ENCODE peak calls at places on chromosomes 4 and X, in four cellular contexts. J is prostate gland, Z is stomach, Y is psoas muscle. S is an unnamed sample.
A peak's percentile ranks its signal among the peaks of the same experiment; 100 is the strongest.

GRCh38 chr4:3836802-3837601 is 70.8 kb downstream of the ADRA2C start:
- DNase-seq in Z (no peak), J (no peak), Y (peak; percentile 19), S (no peak)

GRCh38 chr4:181647396-181648107 is 595.6 kb upstream of the TENM3 start:
- DNase-seq in Z (no peak), Y (no peak), J (no peak), S (no peak)

GRCh38 chrX:104972737-104973136 is 247.8 kb downstream of the TEX13A start:
- DNase-seq in Z (no peak), J (no peak), Y (no peak), S (no peak)

GRCh38 chrX:148700021-148700420 is 199.6 kb downstream of the AFF2 start:
- DNase-seq in Z (no peak), Y (no peak), J (no peak), S (no peak)

GRCh38 chr4:106986486-106986885 is 49.6 kb downstream of the DKK2 start:
- DNase-seq in Z (no peak), Y (no peak), J (no peak), S (no peak)

GRCh38 chr4:72767903-72768817 is 199.1 kb upstream of the ADAMTS3 start:
- DNase-seq in J (no peak), Z (no peak), Y (no peak), S (no peak)

GRCh38 chr4:75561789-75562188 is 5.9 kb downstream of the ODAPH start:
- DNase-seq in Z (no peak), Y (no peak), J (no peak), S (no peak)

GRCh38 chr4:118849867-118850812 is 14.2 kb upstream of the SEC24D start:
- DNase-seq in Z (no peak), J (no peak), Y (no peak), S (no peak)

GRCh38 chr4:6435010-6435409 is 37.4 kb downstream of the PPP2R2C start:
- DNase-seq in J (no peak), Z (no peak), Y (no peak), S (no peak)

GRCh38 chr4:74464291-74464690 is 19.4 kb downstream of the AREG start:
- DNase-seq in Z (no peak), Y (no peak), J (no peak), S (no peak)
- H3K4me1 ChIP-seq in Z (no peaks in the 10 kb centered on the region), Y (no peaks in the 10 kb centered on the region), J (no peaks in the 10 kb centered on the region), S (no peaks in the 10 kb centered on the region)

GRCh38 chrX:153600921-153601320 is 2.0 kb upstream of the CCNQ start:
- DNase-seq in Y (no peak), Z (no peak), J (no peak), S (no peak)

GRCh38 chrX:153597351-153597750 is 1.6 kb downstream of the CCNQ start:
- DNase-seq in Z (no peak), J (no peak), Y (no peak), S (no peak)

GRCh38 chrX:153600032-153600373 is 1.1 kb upstream of the CCNQ start:
- DNase-seq in Z (no peak), Y (no peak), J (no peak), S (no peak)

GRCh38 chrX:153599192-153600031 is 473 bp upstream of the CCNQ start:
- DNase-seq in J (peak; percentile 81), Y (peak; percentile 95), Z (peak; percentile 90), S (peak; percentile 88)

GRCh38 chrX:153598541-153599191 is at the start of gene CCNQ:
- DNase-seq in Z (peak; percentile 30), J (no peak), Y (peak; percentile 67), S (no peak)
- H3K27ac ChIP-seq in Z (peak within 1 kb of the TSS; percentile 61), J (peak within 1 kb of the TSS; percentile 65), Y (peak within 1 kb of the TSS; percentile 65), S (peak within 1 kb of the TSS; percentile 55)

DNA sequence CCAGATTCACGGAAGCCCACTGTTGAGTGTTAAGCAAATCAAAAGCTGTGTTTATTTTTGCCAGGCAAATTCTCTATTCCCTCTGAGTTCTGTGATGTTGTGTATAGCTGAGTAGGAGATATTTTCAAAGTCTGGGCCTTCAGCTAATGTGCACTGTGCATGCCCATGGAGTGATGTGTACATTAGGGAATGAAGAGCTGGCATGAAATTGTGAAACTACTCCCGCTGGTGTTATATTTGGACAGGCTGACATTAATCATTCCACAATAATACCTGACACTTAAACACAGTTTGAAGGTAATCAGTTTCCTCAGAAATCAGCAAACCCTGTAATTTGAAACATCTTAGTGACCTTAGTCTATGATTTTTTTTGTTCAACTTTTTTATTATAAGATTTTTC is 88.1 kb upstream of the MBNL3 start:
- DNase-seq in J (no peak), Z (no peak), Y (no peak), S (no peak)
- H3K4me1 ChIP-seq in J (no peaks in the 10 kb centered on the region), Z (no peaks in the 10 kb centered on the region), Y (no peaks in the 10 kb centered on the region), S (no peaks in the 10 kb centered on the region)

DNA sequence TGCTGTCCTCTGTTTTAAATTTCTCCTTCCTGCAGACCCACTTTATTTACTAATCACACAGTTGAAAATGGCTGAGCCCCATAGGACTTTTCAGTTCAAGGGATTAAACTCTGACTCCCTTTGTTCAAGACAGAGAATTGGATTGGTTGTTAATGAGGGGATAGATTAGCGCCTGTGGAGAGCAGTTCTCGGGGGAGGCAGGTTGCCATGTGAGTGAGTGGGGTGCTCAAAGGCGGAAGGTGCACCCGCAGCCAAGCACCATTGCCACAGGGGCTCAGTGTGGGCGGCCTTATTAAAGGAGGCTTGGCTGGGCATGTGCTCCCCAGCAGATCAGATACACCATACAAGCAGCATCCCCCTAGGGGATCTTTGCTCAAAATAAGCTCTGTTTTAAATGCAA is 7.9 kb upstream of the CBR4 start:
- DNase-seq in J (no peak), Z (no peak), Y (no peak), S (no peak)
- H3K27ac ChIP-seq in J (no peak overlapping the region), Z (no peak overlapping the region), Y (no peak overlapping the region), S (no peak overlapping the region)